ENCODE peak calls at places on chromosomes 4 and X, in four cellular contexts. One of them, this sample, is unnamed.

GRCh38 chr4:30840571-30840970 is 120.4 kb downstream of the PCDH7 start:
- DNase-seq in Peyer's patch: no peak
- DNase-seq in uterus: no peak
- DNase-seq in lower lobe of right lung: no peak
- DNase-seq in this sample: no peak

GRCh38 chrX:148865237-148865636 is 364.8 kb downstream of the AFF2 start:
- DNase-seq in Peyer's patch: no peak
- DNase-seq in uterus: no peak
- DNase-seq in lower lobe of right lung: no peak
- DNase-seq in this sample: no peak

GRCh38 chr4:20432098-20432497 is 180.4 kb downstream of the SLIT2 start:
- DNase-seq in Peyer's patch: no peak
- DNase-seq in uterus: no peak
- DNase-seq in lower lobe of right lung: no peak
- DNase-seq in this sample: no peak

GRCh38 chrX:39883664-39884063 is 214.1 kb downstream of the BCOR start:
- DNase-seq in Peyer's patch: no peak
- DNase-seq in uterus: no peak
- DNase-seq in lower lobe of right lung: no peak
- DNase-seq in this sample: no peak

GRCh38 chr4:185211035-185211434 is 1.6 kb downstream of the SNX25 start:
- DNase-seq in Peyer's patch: no peak
- DNase-seq in uterus: no peak
- DNase-seq in lower lobe of right lung: no peak
- DNase-seq in this sample: no peak

GRCh38 chrX:43225626-43226328 is 430.3 kb upstream of the MAOA start:
- DNase-seq in Peyer's patch: no peak
- DNase-seq in uterus: no peak
- DNase-seq in lower lobe of right lung: no peak
- DNase-seq in this sample: no peak

GRCh38 chrX:107775000-107775733 is 420 bp downstream of the TSC22D3 start:
- DNase-seq in Peyer's patch: peak
- DNase-seq in uterus: no peak
- DNase-seq in lower lobe of right lung: no peak
- DNase-seq in this sample: no peak

GRCh38 chr4:184100297-184100885 is 117.3 kb downstream of the ENPP6 start:
- DNase-seq in Peyer's patch: peak
- DNase-seq in uterus: no peak
- DNase-seq in lower lobe of right lung: peak
- DNase-seq in this sample: no peak

GRCh38 chr4:20625460-20625859 is 74.8 kb upstream of the PACRGL start:
- DNase-seq in Peyer's patch: no peak
- DNase-seq in uterus: no peak
- DNase-seq in lower lobe of right lung: peak
- DNase-seq in this sample: no peak

GRCh38 chrX:24153175-24153795 is 3.8 kb downstream of the ZFX start:
- DNase-seq in Peyer's patch: no peak
- DNase-seq in uterus: no peak
- DNase-seq in lower lobe of right lung: no peak
- DNase-seq in this sample: no peak

GRCh38 chr4:40923326-40924095 is 173.8 kb downstream of the NSUN7 start:
- DNase-seq in Peyer's patch: no peak
- DNase-seq in uterus: no peak
- DNase-seq in lower lobe of right lung: no peak
- DNase-seq in this sample: no peak

GRCh38 chr4:173535932-173536331 is 5.9 kb upstream of the HAND2 start:
- DNase-seq in Peyer's patch: no peak
- DNase-seq in uterus: no peak
- DNase-seq in lower lobe of right lung: no peak
- DNase-seq in this sample: no peak

GRCh38 chrX:152913354-152913753 is 15.5 kb downstream of the ZNF185 start:
- DNase-seq in Peyer's patch: no peak
- DNase-seq in uterus: no peak
- DNase-seq in lower lobe of right lung: no peak
- DNase-seq in this sample: no peak

GRCh38 chr4:42917316-42917715 is 24.8 kb downstream of the GRXCR1 start:
- DNase-seq in Peyer's patch: no peak
- DNase-seq in uterus: no peak
- DNase-seq in lower lobe of right lung: no peak
- DNase-seq in this sample: no peak

GRCh38 chr4:139901516-139902327 is 236.1 kb downstream of the MGST2 start:
- DNase-seq in Peyer's patch: no peak
- DNase-seq in uterus: no peak
- DNase-seq in lower lobe of right lung: no peak
- DNase-seq in this sample: no peak

GRCh38 chr4:59838236-59838635 is 1361.9 kb upstream of the ADGRL3 start:
- DNase-seq in Peyer's patch: no peak
- DNase-seq in uterus: no peak
- DNase-seq in lower lobe of right lung: no peak
- DNase-seq in this sample: no peak

GRCh38 chr4:78070731-78071282 is 13.7 kb downstream of the FRAS1 start:
- DNase-seq in Peyer's patch: no peak
- DNase-seq in uterus: no peak
- DNase-seq in lower lobe of right lung: no peak
- DNase-seq in this sample: no peak

GRCh38 chr4:40722576-40723161 is 27.1 kb upstream of the NSUN7 start:
- DNase-seq in Peyer's patch: no peak
- DNase-seq in uterus: no peak
- DNase-seq in lower lobe of right lung: peak
- DNase-seq in this sample: no peak

GRCh38 chr4:176919631-176920030 is 126.9 kb upstream of the VEGFC start:
- DNase-seq in Peyer's patch: no peak
- DNase-seq in uterus: no peak
- DNase-seq in lower lobe of right lung: no peak
- DNase-seq in this sample: no peak

GRCh38 chr4:36292551-36293188 is 11.3 kb downstream of the DTHD1 start:
- DNase-seq in Peyer's patch: no peak
- DNase-seq in uterus: no peak
- DNase-seq in lower lobe of right lung: no peak
- DNase-seq in this sample: no peak

GRCh38 chr4:130356873-130357272 is 1260.9 kb downstream of the C4orf33 start:
- DNase-seq in Peyer's patch: no peak
- DNase-seq in uterus: no peak
- DNase-seq in lower lobe of right lung: no peak
- DNase-seq in this sample: no peak

GRCh38 chrX:14927391-14927790 is 54.2 kb downstream of the MOSPD2 start:
- DNase-seq in Peyer's patch: no peak
- DNase-seq in uterus: no peak
- DNase-seq in lower lobe of right lung: no peak
- DNase-seq in this sample: no peak

GRCh38 chr4:55127521-55127920 is 2.1 kb upstream of the KDR start:
- DNase-seq in Peyer's patch: no peak
- DNase-seq in uterus: no peak
- DNase-seq in lower lobe of right lung: no peak
- DNase-seq in this sample: no peak

GRCh38 chrX:101550825-101551767 is 749 bp downstream of the ARMCX1 start:
- DNase-seq in Peyer's patch: no peak
- DNase-seq in uterus: peak
- DNase-seq in lower lobe of right lung: peak
- DNase-seq in this sample: no peak

GRCh38 chr4:171378323-171378722 is 434.9 kb upstream of the GALNTL6 start:
- DNase-seq in Peyer's patch: no peak
- DNase-seq in uterus: no peak
- DNase-seq in lower lobe of right lung: no peak
- DNase-seq in this sample: no peak

GRCh38 chr4:41692717-41693345 is 55.7 kb downstream of the PHOX2B start:
- DNase-seq in Peyer's patch: peak
- DNase-seq in uterus: no peak
- DNase-seq in lower lobe of right lung: peak
- DNase-seq in this sample: no peak

GRCh38 chrX:96183843-96184242 is 500.8 kb upstream of the DIAPH2 start:
- DNase-seq in Peyer's patch: no peak
- DNase-seq in uterus: no peak
- DNase-seq in lower lobe of right lung: no peak
- DNase-seq in this sample: no peak

GRCh38 chr4:88991746-88992145 is 65.2 kb downstream of the FAM13A start:
- DNase-seq in Peyer's patch: no peak
- DNase-seq in uterus: no peak
- DNase-seq in lower lobe of right lung: no peak
- DNase-seq in this sample: no peak

GRCh38 chrX:41022579-41022978 is 62.7 kb upstream of the USP9X start:
- DNase-seq in Peyer's patch: no peak
- DNase-seq in uterus: no peak
- DNase-seq in lower lobe of right lung: no peak
- DNase-seq in this sample: no peak

GRCh38 chrX:40291553-40291952 is 193.8 kb upstream of the BCOR start:
- DNase-seq in Peyer's patch: no peak
- DNase-seq in uterus: no peak
- DNase-seq in lower lobe of right lung: no peak
- DNase-seq in this sample: no peak

GRCh38 chrX:102345916-102346315 is 93.9 kb downstream of the NXF2B start:
- DNase-seq in Peyer's patch: peak
- DNase-seq in uterus: peak
- DNase-seq in lower lobe of right lung: peak
- DNase-seq in this sample: peak

GRCh38 chr4:54658321-54659093 is 750 bp downstream of the KIT start:
- DNase-seq in Peyer's patch: peak
- DNase-seq in uterus: peak
- DNase-seq in lower lobe of right lung: peak
- DNase-seq in this sample: no peak

GRCh38 chrX:128897611-128898010 is 625.7 kb downstream of the SMARCA1 start:
- DNase-seq in Peyer's patch: no peak
- DNase-seq in uterus: no peak
- DNase-seq in lower lobe of right lung: no peak
- DNase-seq in this sample: no peak

GRCh38 chr4:2729533-2729875 is 26.6 kb downstream of the TNIP2 start:
- DNase-seq in Peyer's patch: no peak
- DNase-seq in uterus: no peak
- DNase-seq in lower lobe of right lung: no peak
- DNase-seq in this sample: no peak
- H3K4me3 ChIP-seq in Peyer's patch: no peak
- H3K4me3 ChIP-seq in uterus: no peak
- H3K4me3 ChIP-seq in lower lobe of right lung: no peak
- H3K4me3 ChIP-seq in this sample: no peak

GRCh38 chr4:108272046-108272445 is 103.3 kb upstream of the LEF1 start:
- DNase-seq in Peyer's patch: no peak
- DNase-seq in uterus: no peak
- DNase-seq in lower lobe of right lung: no peak
- DNase-seq in this sample: no peak
- H3K4me3 ChIP-seq in Peyer's patch: no peak
- H3K4me3 ChIP-seq in uterus: no peak
- H3K4me3 ChIP-seq in lower lobe of right lung: no peak
- H3K4me3 ChIP-seq in this sample: no peak

GRCh38 chrX:72620550-72621145 is 48.0 kb upstream of the HDAC8 start:
- DNase-seq in Peyer's patch: peak
- DNase-seq in uterus: peak
- DNase-seq in lower lobe of right lung: peak
- DNase-seq in this sample: peak
- H3K4me3 ChIP-seq in Peyer's patch: peak
- H3K4me3 ChIP-seq in uterus: no peak
- H3K4me3 ChIP-seq in lower lobe of right lung: no peak
- H3K4me3 ChIP-seq in this sample: no peak

DNA sequence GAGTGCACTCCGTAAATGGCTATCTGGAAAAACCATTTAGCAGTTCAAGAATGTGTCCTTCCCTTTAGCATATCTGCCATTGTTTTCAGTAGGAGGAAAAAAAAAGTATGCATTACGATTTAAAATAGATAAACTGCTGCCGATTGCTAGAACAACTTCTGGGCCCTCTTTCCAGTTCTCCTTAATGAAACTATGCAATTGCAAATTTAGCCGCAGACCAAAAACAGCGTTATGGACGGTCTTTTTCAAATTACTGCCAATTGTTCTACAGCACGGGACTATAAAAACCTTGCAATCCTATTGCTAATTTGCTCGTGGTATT is 1.3 kb upstream of the CAMK2D start:
- DNase-seq in Peyer's patch: no peak
- DNase-seq in uterus: peak
- DNase-seq in lower lobe of right lung: no peak
- DNase-seq in this sample: no peak
- H3K4me3 ChIP-seq in Peyer's patch: peak
- H3K4me3 ChIP-seq in uterus: peak
- H3K4me3 ChIP-seq in lower lobe of right lung: peak
- H3K4me3 ChIP-seq in this sample: peak

GRCh38 chr4:118736867-118737266 is 51.7 kb downstream of the METTL14 start:
- DNase-seq in Peyer's patch: no peak
- DNase-seq in uterus: no peak
- DNase-seq in lower lobe of right lung: no peak
- DNase-seq in this sample: no peak
- H3K4me3 ChIP-seq in Peyer's patch: no peak
- H3K4me3 ChIP-seq in uterus: no peak
- H3K4me3 ChIP-seq in lower lobe of right lung: no peak
- H3K4me3 ChIP-seq in this sample: no peak

GRCh38 chr4:113958766-113959540 is 20.5 kb downstream of the ARSJ start:
- DNase-seq in Peyer's patch: no peak
- DNase-seq in uterus: no peak
- DNase-seq in lower lobe of right lung: no peak
- DNase-seq in this sample: no peak
- H3K4me3 ChIP-seq in Peyer's patch: no peak
- H3K4me3 ChIP-seq in uterus: peak
- H3K4me3 ChIP-seq in lower lobe of right lung: no peak
- H3K4me3 ChIP-seq in this sample: no peak

GRCh38 chrX:17859609-17860178 is 1.4 kb downstream of the RAI2 start:
- DNase-seq in Peyer's patch: no peak
- DNase-seq in uterus: no peak
- DNase-seq in lower lobe of right lung: peak
- DNase-seq in this sample: no peak
- H3K4me3 ChIP-seq in Peyer's patch: peak
- H3K4me3 ChIP-seq in uterus: peak
- H3K4me3 ChIP-seq in lower lobe of right lung: peak
- H3K4me3 ChIP-seq in this sample: peak

GRCh38 chr4:128653514-128654420 is 155.7 kb upstream of the JADE1 start:
- DNase-seq in Peyer's patch: peak
- DNase-seq in uterus: peak
- DNase-seq in lower lobe of right lung: no peak
- DNase-seq in this sample: peak
- H3K4me3 ChIP-seq in Peyer's patch: no peak
- H3K4me3 ChIP-seq in uterus: no peak
- H3K4me3 ChIP-seq in lower lobe of right lung: no peak
- H3K4me3 ChIP-seq in this sample: peak

GRCh38 chr4:74738756-74739155 is 55.6 kb downstream of the BTC start:
- DNase-seq in Peyer's patch: no peak
- DNase-seq in uterus: no peak
- DNase-seq in lower lobe of right lung: no peak
- DNase-seq in this sample: no peak
- H3K4me3 ChIP-seq in Peyer's patch: no peak
- H3K4me3 ChIP-seq in uterus: no peak
- H3K4me3 ChIP-seq in lower lobe of right lung: no peak
- H3K4me3 ChIP-seq in this sample: no peak

This sample was measured in right atrium auricular region.